ENCODE peak calls at places on chromosome X, in six cellular contexts. H is AG10803, S is heart left ventricle, L is AG04449, M is neural crest cell, O is transverse colon. C is an unnamed sample.

GRCh38 chrX:74450803-74451449 is 29.6 kb downstream of the SLC16A2 start:
- DNase-seq in H (peak), S (no peak), L (peak), M (no peak), O (no peak), C (no peak)

GRCh38 chrX:148530464-148531077 is 30.2 kb downstream of the AFF2 start:
- DNase-seq in H (peak), S (no peak), L (peak), M (peak), O (no peak), C (no peak)

GRCh38 chrX:24371391-24371972 is 11.0 kb downstream of the SUPT20HL1 start:
- DNase-seq in H (peak), S (peak), L (no peak), M (peak), O (peak), C (peak)

GRCh38 chrX:123860983-123861382 is 1.1 kb downstream of the XIAP start:
- DNase-seq in H (no peak), S (no peak), L (no peak), M (no peak), O (no peak), C (no peak)

GRCh38 chrX:136146614-136147319 is 566 bp upstream of the FHL1 start:
- DNase-seq in H (no peak), S (peak), L (no peak), M (no peak), O (no peak), C (no peak)

GRCh38 chrX:48489296-48489695 is 13.3 kb downstream of the FTSJ1 start:
- DNase-seq in H (no peak), S (no peak), L (no peak), M (no peak), O (no peak), C (no peak)

GRCh38 chrX:23907106-23907495 is 637 bp downstream of the APOO start:
- DNase-seq in H (no peak), S (no peak), L (no peak), M (no peak), O (no peak), C (no peak)

GRCh38 chrX:10447577-10448214 is 172.7 kb downstream of the MID1 start:
- DNase-seq in H (peak), S (no peak), L (no peak), M (no peak), O (no peak), C (no peak)

GRCh38 chrX:15619053-15619772 is 18.5 kb upstream of the ACE2 start:
- DNase-seq in H (peak), S (no peak), L (no peak), M (no peak), O (peak), C (no peak)

GRCh38 chrX:70908541-70908940 is at the start of gene TEX11:
- DNase-seq in H (no peak), S (no peak), L (no peak), M (no peak), O (no peak), C (no peak)

GRCh38 chrX:53290441-53291041 is 9.2 kb upstream of the IQSEC2 start:
- DNase-seq in H (no peak), S (no peak), L (no peak), M (no peak), O (no peak), C (no peak)

GRCh38 chrX:53291596-53291995 is 10.2 kb upstream of the IQSEC2 start:
- DNase-seq in H (no peak), S (no peak), L (no peak), M (no peak), O (no peak), C (no peak)

GRCh38 chrX:53288173-53288572 is 6.8 kb upstream of the IQSEC2 start:
- DNase-seq in H (no peak), S (peak), L (no peak), M (peak), O (no peak), C (no peak)

GRCh38 chrX:53294024-53294648 is 12.8 kb upstream of the IQSEC2 start:
- DNase-seq in H (no peak), S (no peak), L (no peak), M (no peak), O (no peak), C (no peak)
- TF ChIP-seq CTCF in H (peak), S (no peak), L (no peak), M (peak), O (no peak), C (no peak)

DNA sequence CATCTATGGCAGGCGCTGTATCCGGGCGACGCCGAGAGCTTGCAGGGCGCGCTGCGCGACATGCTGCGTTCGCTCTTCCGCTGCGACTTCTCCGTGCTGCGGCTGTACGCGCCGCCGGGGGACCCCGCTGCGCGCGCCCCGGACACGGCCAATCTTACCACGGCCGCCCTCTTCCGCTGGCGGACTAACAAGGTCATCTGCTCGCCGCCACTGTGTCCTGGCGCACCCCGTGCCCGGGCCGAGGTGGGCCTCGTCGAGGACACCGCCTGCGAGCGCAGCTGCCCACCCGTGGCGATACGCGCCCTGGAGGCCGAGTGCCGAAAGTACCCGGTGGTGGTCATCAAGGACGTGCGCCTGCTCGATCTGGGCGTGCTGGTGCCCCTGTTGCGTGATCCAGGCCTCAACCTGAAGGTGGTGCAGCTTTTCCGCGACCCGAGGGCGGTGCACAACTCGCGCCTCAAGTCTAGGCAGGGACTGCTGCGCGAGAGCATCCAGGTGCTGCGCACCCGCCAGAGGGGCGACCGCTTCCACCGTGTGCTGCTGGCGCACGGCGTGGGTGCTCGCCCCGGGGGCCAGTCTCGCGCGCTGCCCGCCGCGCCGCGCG is 874 bp downstream of the CHST7 start:
- DNase-seq in H (no peak), S (peak), L (no peak), M (peak), O (no peak), C (peak)
- TF ChIP-seq CTCF in H (no peak), S (no peak), L (peak), M (no peak), O (no peak), C (no peak)

GRCh38 chrX:34338046-34338445 is 205.9 kb upstream of the FAM47A start:
- DNase-seq in H (no peak), S (no peak), L (no peak), M (no peak), O (no peak), C (no peak)

GRCh38 chrX:34332336-34332735 is 200.2 kb upstream of the FAM47A start:
- DNase-seq in H (no peak), S (no peak), L (no peak), M (no peak), O (no peak), C (no peak)
- TF ChIP-seq CTCF in H (no peak), S (no peak), L (no peak), M (peak), O (no peak), C (peak)

GRCh38 chrX:144717682-144718081 is 529.6 kb upstream of the SPANXN1 start:
- DNase-seq in H (no peak), S (no peak), L (no peak), M (no peak), O (no peak), C (no peak)

GRCh38 chrX:144716187-144716586 is 531.1 kb upstream of the SPANXN1 start:
- DNase-seq in H (no peak), S (no peak), L (no peak), M (no peak), O (no peak), C (no peak)

GRCh38 chrX:144709841-144710240 is 537.5 kb upstream of the SPANXN1 start:
- DNase-seq in H (no peak), S (no peak), L (no peak), M (no peak), O (no peak), C (no peak)

GRCh38 chrX:144715356-144715755 is 531.9 kb upstream of the SPANXN1 start:
- DNase-seq in H (no peak), S (no peak), L (no peak), M (no peak), O (no peak), C (no peak)
- TF ChIP-seq CTCF in H (no peak), S (no peak), L (no peak), M (no peak), O (no peak), C (no peak)